ENCODE peak calls at places on chromosome 3, in six cellular contexts. V is AG09319, W is activated T-cell treated with anti-CD3 and anti-CD28 coated beads for 4 hours, U is NCI-H1105, B is K562, T is DND-41. Q is an unnamed sample.

GRCh38 chr3:99644017-99644416 is 5.6 kb downstream of the COL8A1 start:
- DNase-seq in V (no peak), W (no peak), U (no peak), B (no peak), T (no peak), Q (no peak)

GRCh38 chr3:16890605-16891333 is 6.0 kb downstream of the PLCL2 start:
- DNase-seq in V (no peak), W (no peak), U (no peak), B (no peak), T (no peak), Q (no peak)

GRCh38 chr3:157129782-157130137 is 30.2 kb downstream of the CCNL1 start:
- DNase-seq in V (no peak), W (no peak), U (no peak), B (no peak), T (no peak), Q (no peak)

GRCh38 chr3:33364060-33364459 is 76.1 kb downstream of the UBP1 start:
- DNase-seq in V (no peak), W (no peak), U (no peak), B (no peak), T (peak; percentile 48), Q (no peak)

GRCh38 chr3:50275996-50276761 is 2.7 kb upstream of the LSMEM2 start:
- DNase-seq in V (no peak), W (no peak), U (no peak), B (no peak), T (no peak), Q (no peak)

GRCh38 chr3:19885468-19885867 is 48.5 kb downstream of the EFHB start:
- DNase-seq in V (no peak), W (no peak), U (no peak), B (peak; percentile 73), T (no peak), Q (peak; percentile 21)

GRCh38 chr3:3603351-3603750 is 195.9 kb upstream of the LRRN1 start:
- DNase-seq in V (no peak), W (no peak), U (no peak), B (no peak), T (no peak), Q (no peak)

GRCh38 chr3:22117751-22118346 is 366.8 kb upstream of the ZNF385D start:
- DNase-seq in V (peak; percentile 15), W (no peak), U (no peak), B (peak; percentile 7), T (no peak), Q (peak; percentile 29)

GRCh38 chr3:185825639-185826481 is 1.0 kb upstream of the IGF2BP2 start:
- DNase-seq in V (no peak), W (peak; percentile 31), U (peak; percentile 45), B (peak; percentile 58), T (no peak), Q (no peak)

GRCh38 chr3:105367406-105368213 is 901 bp downstream of the ALCAM start:
- DNase-seq in V (no peak), W (peak; percentile 23), U (peak; percentile 29), B (no peak), T (peak; percentile 70), Q (peak; percentile 97)

GRCh38 chr3:23479026-23479425 is 275.9 kb downstream of the UBE2E2 start:
- DNase-seq in V (no peak), W (no peak), U (no peak), B (no peak), T (no peak), Q (no peak)

GRCh38 chr3:64150527-64151238 is 74.6 kb downstream of the PRICKLE2 start:
- DNase-seq in V (peak; percentile 84), W (no peak), U (peak; percentile 33), B (no peak), T (no peak), Q (no peak)

GRCh38 chr3:175308105-175308504 is 449.0 kb downstream of the NAALADL2 start:
- DNase-seq in V (no peak), W (no peak), U (no peak), B (no peak), T (no peak), Q (no peak)

GRCh38 chr3:97823503-97824004 is 1.7 kb downstream of the CRYBG3 start:
- DNase-seq in V (no peak), W (no peak), U (no peak), B (no peak), T (no peak), Q (peak; percentile 49)

GRCh38 chr3:188889070-188889491 is 282.7 kb upstream of the TPRG1 start:
- DNase-seq in V (no peak), W (no peak), U (no peak), B (no peak), T (no peak), Q (no peak)

GRCh38 chr3:135927170-135927569 is 38.4 kb upstream of the PPP2R3A start:
- DNase-seq in V (peak; percentile 81), W (no peak), U (no peak), B (no peak), T (no peak), Q (no peak)